ENCODE peak calls at places on chromosomes 13 and 19, in six cellular contexts. Q is activated CD8-positive, alpha-beta T cell treated with anti-CD3 and anti-CD28 coated beads for 36 hours; K is fibroblast of mammary gland; F is upper lobe of left lung; T is endothelial cell; B is psoas muscle. C is an unnamed sample.

GRCh38 chr13:71714802-71715375 is 152.1 kb downstream of the DACH1 start:
- DNase-seq in F (no peak), T (no peak), B (no peak), Q (no peak), K (no peak), C (no peak)

GRCh38 chr19:36514012-36514612 is 14.0 kb downstream of the ZNF260 start:
- DNase-seq in Q (no peak), T (no peak), F (no peak), K (peak), B (no peak), C (peak)

GRCh38 chr19:38597075-38597474 is 20.7 kb downstream of the MAP4K1 start:
- DNase-seq in F (no peak), Q (no peak), K (no peak), T (peak), B (no peak), C (no peak)

GRCh38 chr19:49210108-49210900 is 52.7 kb downstream of the TRPM4 start:
- DNase-seq in T (peak), B (peak), K (peak), F (no peak), Q (peak), C (no peak)

GRCh38 chr19:55244004-55244680 is 14.7 kb downstream of the PPP6R1 start:
- DNase-seq in B (peak), T (no peak), F (no peak), Q (no peak), K (no peak), C (no peak)

GRCh38 chr13:75151081-75151643 is 330.8 kb downstream of the TBC1D4 start:
- DNase-seq in K (peak), T (no peak), F (no peak), B (no peak), Q (no peak), C (peak)

GRCh38 chr13:75904012-75904411 is 267.9 kb downstream of the LMO7 start:
- DNase-seq in B (no peak), K (no peak), T (no peak), Q (no peak), F (no peak), C (no peak)

GRCh38 chr19:6199240-6199983 is 63.9 kb downstream of the ACSBG2 start:
- DNase-seq in T (peak), K (peak), Q (peak), B (peak), F (peak), C (peak)

GRCh38 chr13:79212064-79212619 is 193.9 kb downstream of the RBM26 start:
- DNase-seq in T (no peak), K (no peak), F (no peak), B (no peak), Q (no peak), C (no peak)

GRCh38 chr13:30797847-30798246 is 62.5 kb downstream of the ALOX5AP start:
- DNase-seq in K (no peak), Q (no peak), T (no peak), B (no peak), F (no peak), C (no peak)

GRCh38 chr13:30800107-30800506 is 64.8 kb downstream of the ALOX5AP start:
- DNase-seq in T (no peak), K (no peak), B (no peak), F (no peak), Q (no peak), C (no peak)

GRCh38 chr13:30796833-30797601 is 61.7 kb downstream of the ALOX5AP start:
- DNase-seq in T (no peak), K (no peak), B (no peak), F (no peak), Q (peak), C (no peak)

GRCh38 chr13:30798776-30799625 is 63.7 kb downstream of the ALOX5AP start:
- DNase-seq in K (no peak), T (no peak), F (no peak), B (no peak), Q (no peak), C (peak)

DNA sequence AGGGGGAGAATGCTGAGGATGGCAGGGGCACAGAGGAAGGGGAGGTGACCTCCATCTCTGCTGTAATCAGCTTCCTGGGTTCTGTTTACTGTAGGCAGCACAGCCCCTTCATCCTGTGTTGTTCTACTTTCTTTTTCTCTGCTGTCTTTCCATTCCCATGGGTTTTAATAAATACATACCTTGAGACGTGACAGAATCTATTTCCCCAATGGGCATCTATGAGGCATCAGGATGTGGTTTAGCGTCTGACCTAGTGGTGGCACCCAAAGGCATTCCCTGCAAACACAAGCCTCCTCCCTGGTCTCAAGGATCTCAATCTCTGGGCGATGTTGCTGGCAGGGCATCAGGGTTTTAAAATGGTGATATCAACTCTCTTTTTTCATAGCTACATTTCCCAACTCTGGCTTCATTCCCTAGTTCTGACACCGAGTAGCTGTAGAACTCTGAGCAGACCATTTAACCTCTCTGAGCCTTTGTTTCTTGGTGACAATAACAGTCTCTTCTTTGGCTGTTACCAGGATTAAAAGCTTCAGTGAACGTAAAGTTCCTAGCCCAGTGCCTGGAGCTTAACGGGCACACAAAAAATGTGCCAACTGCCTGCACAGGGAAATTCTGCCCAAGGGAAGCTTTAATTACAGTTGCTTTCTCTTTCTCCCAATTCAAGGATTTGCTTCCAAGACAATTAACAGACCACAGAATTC is 60.9 kb downstream of the ALOX5AP start:
- DNase-seq in T (no peak), Q (peak), F (no peak), K (peak), B (no peak), C (peak)
- TF ChIP-seq CTCF in T (no peak), Q (no peak), F (no peak), K (no peak), B (no peak), C (no peak)

DNA sequence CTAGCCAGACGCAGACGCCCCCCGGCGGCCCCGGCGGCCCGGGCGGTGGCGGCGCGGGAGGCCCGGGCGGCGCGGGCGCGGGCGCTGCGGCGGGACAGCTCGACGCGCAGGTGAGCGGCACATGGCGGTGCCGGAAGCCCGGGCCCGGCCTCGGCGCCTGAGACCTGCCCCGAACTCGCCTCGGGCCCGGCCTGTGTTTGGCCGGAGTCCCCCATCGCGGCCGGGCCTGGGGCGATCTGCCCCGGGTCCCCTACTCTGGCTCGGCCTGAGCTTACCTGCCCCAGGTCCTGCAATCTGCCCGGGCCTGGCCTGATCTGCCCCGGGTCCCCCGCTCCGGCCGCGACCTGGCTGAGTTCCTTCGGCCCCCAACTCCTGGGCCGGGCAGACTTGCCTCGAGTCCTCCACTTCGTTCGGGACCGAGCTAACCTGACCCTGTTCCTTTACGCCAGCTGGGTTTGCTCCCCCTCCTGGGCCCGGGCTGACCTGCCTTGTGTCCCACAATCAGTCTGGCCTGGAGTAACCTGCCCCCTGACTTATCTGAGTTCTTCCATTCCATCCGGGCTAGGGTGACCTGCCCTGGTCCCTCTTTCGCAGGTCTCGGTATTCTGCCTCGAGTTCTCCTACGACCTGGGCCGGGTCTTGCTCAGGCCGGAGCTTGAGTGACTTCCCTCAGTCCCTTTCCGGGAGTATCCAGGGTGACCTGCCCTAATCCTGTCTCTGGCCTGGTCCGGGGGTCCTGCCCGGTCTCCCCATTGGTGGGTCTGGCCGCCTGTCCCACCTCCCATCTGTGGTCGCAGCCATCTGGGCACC is 777 bp downstream of the UPF1 start:
- DNase-seq in Q (peak), B (no peak), F (peak), T (peak), K (peak), C (no peak)
- TF ChIP-seq CTCF in Q (no peak), B (no peak), F (no peak), T (no peak), K (peak), C (no peak)

GRCh38 chr13:54445865-54446264 is 1417.3 kb downstream of the OLFM4 start:
- DNase-seq in F (no peak), K (no peak), T (no peak), B (no peak), Q (no peak), C (no peak)

GRCh38 chr13:54445453-54445852 is 1416.8 kb downstream of the OLFM4 start:
- DNase-seq in B (no peak), Q (no peak), F (no peak), K (no peak), T (no peak), C (no peak)

GRCh38 chr13:54449922-54450321 is 1421.3 kb downstream of the OLFM4 start:
- DNase-seq in Q (no peak), B (no peak), F (no peak), T (no peak), K (no peak), C (no peak)
- TF ChIP-seq CTCF in Q (no peak), B (no peak), F (no peak), T (peak), K (no peak), C (no peak)

GRCh38 chr13:112351825-112352224 is 24.3 kb upstream of the SPACA7 start:
- DNase-seq in B (no peak), Q (no peak), F (no peak), K (no peak), T (no peak), C (no peak)
- TF ChIP-seq CTCF in B (no peak), Q (no peak), F (no peak), K (no peak), T (no peak), C (no peak)

GRCh38 chr19:51514866-51515481 is 13.4 kb upstream of the SIGLEC12 start:
- DNase-seq in F (no peak), Q (peak), B (no peak), K (peak), T (peak), C (peak)

GRCh38 chr19:51509823-51510660 is 8.4 kb upstream of the SIGLEC12 start:
- DNase-seq in B (no peak), Q (no peak), T (no peak), K (no peak), F (no peak), C (no peak)

GRCh38 chr19:51508059-51508733 is 6.6 kb upstream of the SIGLEC12 start:
- DNase-seq in K (no peak), F (no peak), T (no peak), B (no peak), Q (no peak), C (no peak)

GRCh38 chr19:51513968-51514367 is 12.4 kb upstream of the SIGLEC12 start:
- DNase-seq in Q (no peak), B (no peak), T (no peak), K (no peak), F (no peak), C (no peak)

GRCh38 chr19:51511353-51511752 is 9.8 kb upstream of the SIGLEC12 start:
- DNase-seq in B (no peak), F (no peak), Q (peak), K (peak), T (peak), C (peak)
- TF ChIP-seq CTCF in B (no peak), F (no peak), Q (peak), K (peak), T (peak), C (peak)

C was measured in fibroblast of villous mesenchyme.